ENCODE peak calls at places on chromosomes 3 and 15, in nine cellular contexts. F, I, A, Y, Q, G, J, E and L are unnamed samples.

GRCh38 chr3:74537164-74537563 is 77.3 kb downstream of the CNTN3 start:
- DNase-seq in I (no peak), G (no peak), A (peak; percentile 9), J (no peak), Q (no peak), E (no peak), Y (no peak), F (no peak), L (no peak)

GRCh38 chr3:9750556-9751411 is 1.0 kb downstream of the OGG1 start:
- DNase-seq in Y (no peak), J (no peak), Q (no peak), A (no peak), G (peak; percentile 50), E (peak; percentile 78), F (no peak), I (no peak), L (no peak)

GRCh38 chr3:106348142-106348690 is 479.4 kb upstream of the CBLB start:
- DNase-seq in Y (no peak), F (no peak), I (no peak), G (no peak), J (no peak), Q (no peak), A (no peak), E (no peak), L (no peak)

GRCh38 chr3:139588450-139588849 is 48.9 kb upstream of the RBP1 start:
- DNase-seq in J (no peak), Y (no peak), Q (no peak), F (peak; percentile 32), G (peak; percentile 17), A (no peak), E (no peak), I (no peak), L (no peak)

GRCh38 chr15:93247466-93248121 is 158.6 kb upstream of the RGMA start:
- DNase-seq in I (no peak), Y (no peak), G (no peak), E (no peak), A (no peak), J (no peak), F (no peak), Q (no peak), L (no peak)

GRCh38 chr15:65286069-65286703 is 497 bp downstream of the PARP16 start:
- DNase-seq in E (peak; percentile 84), F (peak; percentile 15), Y (no peak), G (no peak), Q (peak; percentile 24), I (peak; percentile 50), J (peak; percentile 89), A (no peak), L (no peak)

GRCh38 chr15:85580914-85581313 is 200.5 kb downstream of the AKAP13 start:
- DNase-seq in G (no peak), Y (no peak), A (no peak), I (no peak), Q (no peak), J (no peak), E (peak; percentile 70), F (peak; percentile 30), L (no peak)

GRCh38 chr15:78880242-78880533 is 7.5 kb downstream of the MORF4L1 start:
- DNase-seq in F (no peak), G (no peak), J (no peak), I (no peak), Q (no peak), A (no peak), Y (no peak), E (no peak), L (no peak)

GRCh38 chr15:80609512-80609946 is 85.6 kb upstream of the ABHD17C start:
- DNase-seq in E (no peak), I (peak; percentile 87), A (no peak), Y (no peak), F (no peak), G (no peak), Q (no peak), J (no peak), L (no peak)

GRCh38 chr3:64214002-64214696 is 11.1 kb downstream of the PRICKLE2 start:
- DNase-seq in I (peak; percentile 83), A (peak; percentile 87), G (no peak), J (no peak), F (peak; percentile 79), Y (peak; percentile 90), E (peak; percentile 53), Q (no peak), L (peak; percentile 80)

DNA sequence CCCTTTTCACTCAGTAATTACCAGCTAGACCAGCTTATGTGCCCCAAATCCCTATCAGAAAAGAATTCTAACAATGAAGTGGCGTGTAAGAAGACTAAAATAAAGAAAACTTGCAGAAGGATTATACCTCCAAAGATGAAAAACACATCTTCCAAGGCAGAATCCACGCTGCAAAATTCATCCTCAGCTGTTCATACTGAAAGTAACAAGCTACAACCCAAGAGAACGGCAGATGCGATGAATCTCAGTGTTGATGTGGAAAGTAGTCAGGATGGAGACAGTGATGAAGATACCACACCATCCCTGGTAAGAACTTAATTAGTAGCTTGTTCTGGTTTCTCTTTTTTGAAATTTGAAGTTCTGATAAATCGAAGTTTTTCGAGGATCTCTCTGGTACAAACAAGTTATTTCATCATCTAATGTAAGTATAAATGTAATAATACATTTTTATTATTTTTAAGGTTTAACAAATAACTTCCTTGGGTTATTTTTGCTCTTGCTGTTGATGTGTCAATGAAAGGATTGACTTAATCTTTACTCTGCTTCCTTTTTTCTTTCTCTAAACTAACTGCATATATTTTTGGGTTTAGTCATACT is 1.4 kb downstream of the WDR76 start:
- DNase-seq in Q (no peak), J (no peak), I (peak; percentile 4), A (no peak), Y (no peak), G (no peak), F (no peak), E (no peak), L (no peak)
- TF ChIP-seq POLR2A in Q (no peak), J (no peak), I (no peak), A (no peak), Y (no peak), G (no peak), F (no peak), E (no peak), L (no peak)

GRCh38 chr15:56124391-56124790 is 119.3 kb downstream of the RFX7 start:
- DNase-seq in Q (no peak), J (no peak), E (no peak), Y (no peak), G (no peak), F (no peak), I (no peak), A (no peak), L (no peak)
- H3K9me3 ChIP-seq in Q (no peaks in the 10 kb centered on the region), J (no peaks in the 10 kb centered on the region), E (peaks cover 7% of the 10 kb centered on the region), Y (no peaks in the 10 kb centered on the region), G (peaks cover 8% of the 10 kb centered on the region), F (no peaks in the 10 kb centered on the region), I (no peaks in the 10 kb centered on the region), A (no peaks in the 10 kb centered on the region), L (no peaks in the 10 kb centered on the region)

GRCh38 chr3:141367038-141367730 is 1.1 kb upstream of the ZBTB38 start:
- DNase-seq in I (peak; percentile 85), Y (peak; percentile 77), E (no peak), G (no peak), A (peak; percentile 44), Q (no peak), J (no peak), F (peak; percentile 18), L (peak; percentile 56)
- TF ChIP-seq POLR2A in I (no peak), Y (no peak), E (no peak), G (no peak), A (no peak), Q (no peak), J (no peak), F (no peak), L (no peak)

DNA sequence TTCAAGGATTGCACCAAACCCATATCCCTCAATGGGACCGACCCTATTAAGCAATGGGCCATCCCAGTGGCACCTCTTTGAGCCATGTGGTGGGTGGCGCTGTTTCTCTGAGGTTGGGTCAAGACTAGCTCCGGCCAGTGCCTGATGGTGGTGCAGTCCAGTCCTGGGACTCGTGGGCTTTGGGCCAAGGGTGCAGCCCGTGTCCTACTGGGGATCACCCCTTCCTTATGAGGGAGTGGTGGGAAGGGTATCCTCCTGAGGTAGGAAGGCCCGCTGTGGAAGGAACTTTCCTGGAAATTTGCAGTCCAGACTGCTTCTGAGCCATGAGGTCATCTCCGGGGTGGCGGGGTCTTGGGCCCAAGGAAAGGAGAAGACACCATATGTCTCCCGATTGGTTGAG is 231.6 kb downstream of the SNRPN start:
- DNase-seq in A (no peak), E (no peak), I (no peak), G (no peak), J (peak; percentile 27), Y (peak; percentile 46), F (no peak), Q (no peak), L (no peak)
- H3K9me3 ChIP-seq in A (no peaks in the 10 kb centered on the region), E (peaks cover 18% of the 10 kb centered on the region), I (peaks cover 8% of the 10 kb centered on the region), G (no peaks in the 10 kb centered on the region), J (no peaks in the 10 kb centered on the region), Y (no peaks in the 10 kb centered on the region), F (no peaks in the 10 kb centered on the region), Q (no peaks in the 10 kb centered on the region), L (no peaks in the 10 kb centered on the region)

GRCh38 chr3:30607032-30607833 is 832 bp downstream of the TGFBR2 start:
- DNase-seq in A (peak; percentile 67), E (peak; percentile 81), Y (peak; percentile 86), Q (peak; percentile 69), J (peak; percentile 88), G (no peak), F (peak; percentile 84), I (peak; percentile 80), L (peak; percentile 76)

GRCh38 chr3:30605706-30606300 is 598 bp upstream of the TGFBR2 start:
- DNase-seq in I (no peak), F (no peak), Y (no peak), J (no peak), A (no peak), Q (no peak), G (no peak), E (no peak), L (no peak)

GRCh38 chr3:30605005-30605404 is 1.4 kb upstream of the TGFBR2 start:
- DNase-seq in A (no peak), J (no peak), G (no peak), Y (no peak), E (no peak), I (no peak), Q (no peak), F (no peak), L (no peak)

GRCh38 chr3:30604566-30604965 is 1.8 kb upstream of the TGFBR2 start:
- DNase-seq in E (no peak), G (no peak), A (no peak), J (no peak), Y (no peak), I (no peak), Q (no peak), F (no peak), L (no peak)

DNA sequence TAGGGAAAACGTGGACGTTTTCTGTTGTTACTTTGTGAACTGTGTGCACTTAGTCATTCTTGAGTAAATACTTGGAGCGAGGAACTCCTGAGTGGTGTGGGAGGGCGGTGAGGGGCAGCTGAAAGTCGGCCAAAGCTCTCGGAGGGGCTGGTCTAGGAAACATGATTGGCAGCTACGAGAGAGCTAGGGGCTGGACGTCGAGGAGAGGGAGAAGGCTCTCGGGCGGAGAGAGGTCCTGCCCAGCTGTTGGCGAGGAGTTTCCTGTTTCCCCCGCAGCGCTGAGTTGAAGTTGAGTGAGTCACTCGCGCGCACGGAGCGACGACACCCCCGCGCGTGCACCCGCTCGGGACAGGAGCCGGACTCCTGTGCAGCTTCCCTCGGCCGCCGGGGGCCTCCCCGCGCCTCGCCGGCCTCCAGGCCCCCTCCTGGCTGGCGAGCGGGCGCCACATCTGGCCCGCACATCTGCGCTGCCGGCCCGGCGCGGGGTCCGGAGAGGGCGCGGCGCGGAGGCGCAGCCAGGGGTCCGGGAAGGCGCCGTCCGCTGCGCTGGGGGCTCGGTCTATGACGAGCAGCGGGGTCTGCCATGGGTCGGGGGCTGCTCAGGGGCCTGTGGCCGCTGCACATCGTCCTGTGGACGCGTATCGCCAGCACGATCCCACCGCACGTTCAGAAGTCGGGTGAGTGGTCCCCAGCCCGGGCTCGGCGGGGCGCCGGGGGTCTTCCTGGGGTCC is at the start of gene TGFBR2:
- DNase-seq in Y (peak; percentile 99), I (peak; percentile 100), G (peak; percentile 13), J (peak; percentile 96), F (peak; percentile 95), Q (peak; percentile 86), A (peak; percentile 90), E (peak; percentile 93), L (peak; percentile 95)
- TF ChIP-seq POLR2A in Y (peak; percentile 71), I (peak; percentile 79), G (no peak), J (peak; percentile 98), F (no peak), Q (peak; percentile 80), A (peak; percentile 76), E (peak; percentile 82), L (peak; percentile 83)